ENCODE peak calls at places on chromosomes 13 and 19, in six cellular contexts. F, C, Q, Z, V and G are unnamed samples.

GRCh38 chr13:50320297-50320862 is 305.1 kb downstream of the KCNRG start:
- DNase-seq in Q (peak; percentile 58), Z (no peak), F (peak; percentile 54), C (no peak), V (no peak), G (no peak)

GRCh38 chr13:113046883-113047244 is 58.7 kb upstream of the F7 start:
- DNase-seq in C (no peak), Z (no peak), Q (no peak), V (no peak), F (no peak), G (no peak)

GRCh38 chr13:64688893-64689677 is 2541.1 kb downstream of the PCDH9 start:
- DNase-seq in F (peak; percentile 81), C (no peak), Z (no peak), V (no peak), Q (peak; percentile 13), G (no peak)

GRCh38 chr19:18002347-18002850 is 5.6 kb upstream of the ARRDC2 start:
- DNase-seq in Q (no peak), C (no peak), V (no peak), F (no peak), Z (no peak), G (no peak)

GRCh38 chr19:53102701-53103140 is 501 bp downstream of the ZNF160 start:
- DNase-seq in V (no peak), Q (peak; percentile 55), C (peak; percentile 36), Z (no peak), F (peak; percentile 31), G (peak; percentile 76)

GRCh38 chr13:97976551-97977375 is 23.3 kb downstream of the IPO5 start:
- DNase-seq in C (peak; percentile 47), Z (peak; percentile 21), F (no peak), V (no peak), Q (peak; percentile 39), G (peak; percentile 53)

GRCh38 chr13:26979334-26979733 is 192.3 kb downstream of the USP12 start:
- DNase-seq in F (no peak), Z (no peak), C (no peak), Q (no peak), V (no peak), G (no peak)

GRCh38 chr13:113934576-113934975 is 39.3 kb downstream of the C13orf46 start:
- DNase-seq in Z (no peak), Q (no peak), C (no peak), V (no peak), F (no peak), G (no peak)

GRCh38 chr13:46232281-46232680 is 20.6 kb downstream of the LRRC63 start:
- DNase-seq in C (no peak), Z (no peak), Q (no peak), F (peak; percentile 1), V (no peak), G (no peak)

GRCh38 chr19:17687857-17688784 is at the start of gene UNC13A:
- DNase-seq in F (peak; percentile 29), V (no peak), Z (peak; percentile 79), C (peak; percentile 83), Q (peak; percentile 41), G (peak; percentile 65)

GRCh38 chr13:48945626-48946025 is 30.1 kb upstream of the FNDC3A start:
- DNase-seq in C (no peak), Z (no peak), Q (no peak), V (no peak), F (no peak), G (no peak)

GRCh38 chr13:88042489-88042888 is 371.3 kb downstream of the SLITRK5 start:
- DNase-seq in Z (no peak), C (no peak), V (no peak), F (no peak), Q (peak; percentile 20), G (no peak)

GRCh38 chr19:52963229-52963760 is 614 bp upstream of the ZNF816 start:
- DNase-seq in F (no peak), C (no peak), Q (no peak), Z (no peak), V (no peak), G (no peak)

GRCh38 chr19:13460045-13460444 is 46.2 kb downstream of the CACNA1A start:
- DNase-seq in V (no peak), C (peak; percentile 81), Z (no peak), F (no peak), Q (no peak), G (no peak)

GRCh38 chr13:41588899-41589298 is 131.5 kb downstream of the RGCC start:
- DNase-seq in F (peak; percentile 97), C (peak; percentile 23), Q (peak; percentile 93), Z (no peak), V (no peak), G (no peak)

GRCh38 chr19:53463263-53463662 is 4.3 kb upstream of the ZNF813 start:
- DNase-seq in Z (peak; percentile 39), F (peak; percentile 6), Q (no peak), V (peak; percentile 80), C (peak; percentile 94), G (peak; percentile 10)

GRCh38 chr13:73187106-73187505 is 128.3 kb downstream of the KLF5 start:
- DNase-seq in Z (no peak), Q (no peak), F (no peak), V (no peak), C (no peak), G (no peak)

GRCh38 chr19:36256853-36257511 is 42.1 kb downstream of the ZNF146 start:
- DNase-seq in F (no peak), V (no peak), Q (no peak), C (no peak), Z (no peak), G (no peak)

GRCh38 chr13:78540424-78540823 is 62.9 kb downstream of the POU4F1 start:
- DNase-seq in V (no peak), F (no peak), Z (no peak), Q (no peak), C (no peak), G (no peak)

GRCh38 chr13:38970380-38971051 is 20.1 kb downstream of the STOML3 start:
- DNase-seq in Z (no peak), V (no peak), F (no peak), Q (no peak), C (peak; percentile 57), G (peak; percentile 19)

GRCh38 chr19:5237190-5237780 is 103.3 kb downstream of the PTPRS start:
- DNase-seq in V (no peak), Q (no peak), C (no peak), Z (no peak), F (no peak), G (no peak)

GRCh38 chr19:18894254-18895037 is 1.5 kb downstream of the CERS1 start:
- DNase-seq in Q (no peak), C (peak; percentile 62), Z (peak; percentile 58), V (no peak), F (peak; percentile 35), G (no peak)

GRCh38 chr19:2097330-2098327 is 914 bp downstream of the IZUMO4 start:
- DNase-seq in Z (no peak), Q (no peak), F (no peak), V (no peak), C (no peak), G (no peak)

GRCh38 chr13:46039421-46040036 is 13.0 kb downstream of the ZC3H13 start:
- DNase-seq in C (no peak), Z (no peak), V (no peak), F (peak; percentile 83), Q (no peak), G (no peak)

GRCh38 chr13:50104493-50104892 is 89.2 kb downstream of the KCNRG start:
- DNase-seq in Q (no peak), F (peak; percentile 46), C (peak; percentile 13), Z (no peak), V (no peak), G (peak; percentile 78)

GRCh38 chr19:29511768-29512167 is 14.0 kb upstream of the VSTM2B start:
- DNase-seq in F (no peak), C (no peak), V (no peak), Z (no peak), Q (no peak), G (no peak)
- H3K23ac ChIP-seq in F (no peak overlapping the region), C (no peak overlapping the region), V (no peak overlapping the region), Z (no peak overlapping the region), Q (no peak overlapping the region), G (no peak overlapping the region)

DNA sequence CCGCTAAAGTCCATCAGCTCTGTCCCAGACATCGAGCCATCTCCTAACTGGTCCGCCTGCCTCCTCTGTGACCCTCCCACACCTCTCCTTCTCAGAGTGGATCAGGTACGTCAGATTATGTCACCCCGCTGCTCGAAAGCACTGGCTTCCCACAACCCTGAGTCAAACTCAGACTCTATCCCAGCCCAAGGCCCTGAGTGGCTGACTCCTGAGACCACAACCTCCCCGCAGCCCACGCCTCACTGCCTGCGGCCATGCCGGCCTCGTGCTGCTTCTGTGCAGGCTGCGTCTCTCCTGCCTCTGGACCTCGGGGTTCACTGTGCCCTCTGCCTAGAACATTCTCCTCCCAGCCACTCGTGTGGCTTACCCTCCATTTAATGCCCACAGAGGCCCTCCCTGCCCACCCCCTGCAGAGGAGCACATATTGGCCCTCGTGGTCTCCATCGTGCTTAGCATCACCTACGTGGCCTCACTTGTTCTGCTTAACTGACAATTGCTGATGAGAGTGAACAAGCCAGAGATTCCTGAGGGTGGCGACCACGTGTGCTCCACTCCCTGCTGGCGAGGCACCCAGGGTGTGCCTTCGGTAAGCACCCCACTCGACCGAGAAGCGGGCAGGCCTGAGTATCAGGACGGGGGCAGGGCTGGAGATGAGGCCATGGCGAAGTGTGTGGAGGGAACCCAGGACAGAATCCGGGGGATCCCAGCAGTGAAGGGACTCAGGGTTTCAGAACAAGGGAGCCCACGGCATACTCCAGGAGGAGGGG is 13.5 kb upstream of the FKRP start:
- DNase-seq in C (no peak), Z (no peak), V (no peak), F (no peak), Q (no peak), G (no peak)
- H3K36me3 ChIP-seq in C (peaks cover 18% of the 10 kb centered on the region), Z (peaks cover 95% of the 10 kb centered on the region), V (peaks cover 63% of the 10 kb centered on the region), F (peaks cover 63% of the 10 kb centered on the region), Q (peaks cover 77% of the 10 kb centered on the region), G (peaks cover 71% of the 10 kb centered on the region)

GRCh38 chr13:25281937-25282332 is 5.4 kb downstream of the MTMR6 start:
- DNase-seq in Z (no peak), Q (no peak), V (no peak), C (no peak), F (no peak), G (no peak)

GRCh38 chr13:25281193-25281936 is 5.9 kb downstream of the MTMR6 start:
- DNase-seq in C (no peak), Q (peak; percentile 43), F (peak; percentile 3), V (no peak), Z (no peak), G (no peak)

GRCh38 chr13:25276748-25277147 is 10.5 kb downstream of the MTMR6 start:
- DNase-seq in Z (no peak), F (peak; percentile 65), V (no peak), Q (peak; percentile 38), C (no peak), G (no peak)
- H3K23ac ChIP-seq in Z (no peak overlapping the region), F (no peak overlapping the region), V (no peak overlapping the region), Q (no peak overlapping the region), C (no peak overlapping the region), G (no peak overlapping the region)

GRCh38 chr19:40763963-40764362 is 11.4 kb upstream of the MIA start:
- DNase-seq in C (no peak), V (no peak), F (no peak), Q (no peak), Z (no peak), G (no peak)
- H3K36me3 ChIP-seq in C (peaks cover 43% of the 10 kb centered on the region), V (peaks cover 77% of the 10 kb centered on the region), F (peaks cover 75% of the 10 kb centered on the region), Q (peaks cover 77% of the 10 kb centered on the region), Z (peaks cover 92% of the 10 kb centered on the region), G (peaks cover 74% of the 10 kb centered on the region)